ENCODE peak calls at places on chromosome 20, in seven cellular contexts. S, Q, F, N, H, K and V are unnamed samples. For H3K4me1, the result is how much of the 10 kb centered on the place peaks cover.

GRCh38 chr20:16601019-16601418 is 27.8 kb upstream of the KIF16B start:
- DNase-seq in F (no peak), H (no peak), S (no peak), N (peak), K (no peak), Q (no peak), V (no peak)

GRCh38 chr20:58407966-58408557 is 19.0 kb downstream of the VAPB start:
- DNase-seq in Q (peak), S (no peak), K (no peak), N (peak), F (no peak), H (no peak), V (peak)

GRCh38 chr20:37295595-37295994 is 6.1 kb downstream of the MANBAL start:
- DNase-seq in H (no peak), K (no peak), Q (no peak), S (peak), F (no peak), N (no peak), V (no peak)

GRCh38 chr20:33674294-33675126 is at the start of gene NECAB3:
- DNase-seq in H (peak), S (peak), K (peak), F (peak), N (peak), Q (peak), V (peak)

GRCh38 chr20:16528078-16528477 is 45.2 kb downstream of the KIF16B start:
- DNase-seq in S (peak), N (peak), F (no peak), K (peak), H (no peak), Q (no peak), V (peak)

GRCh38 chr20:19974621-19975435 is 42.3 kb upstream of the NAA20 start:
- DNase-seq in Q (no peak), S (peak), H (peak), F (peak), N (peak), K (peak), V (peak)

GRCh38 chr20:11492391-11492790 is 425.3 kb upstream of the BTBD3 start:
- DNase-seq in F (no peak), N (no peak), Q (no peak), K (no peak), S (no peak), H (no peak), V (no peak)

GRCh38 chr20:21151791-21152190 is 25.9 kb downstream of the KIZ start:
- DNase-seq in S (no peak), F (no peak), N (no peak), H (no peak), K (no peak), Q (no peak), V (no peak)

GRCh38 chr20:57501461-57502330 is 23.2 kb downstream of the CTCFL start:
- DNase-seq in N (peak), Q (no peak), S (peak), K (no peak), F (no peak), H (no peak), V (no peak)

GRCh38 chr20:54219751-54220426 is 12.0 kb downstream of the PFDN4 start:
- DNase-seq in Q (peak), S (peak), N (peak), K (no peak), H (no peak), F (no peak), V (no peak)

GRCh38 chr20:36096404-36096799 is 58.1 kb upstream of the EPB41L1 start:
- DNase-seq in Q (no peak), H (no peak), F (no peak), S (peak), K (no peak), N (peak), V (no peak)

GRCh38 chr20:17023811-17024210 is 203.0 kb upstream of the PCSK2 start:
- DNase-seq in H (peak), F (no peak), N (no peak), K (no peak), Q (no peak), S (peak), V (peak)

GRCh38 chr20:13009682-13010406 is 1.1 kb downstream of the SPTLC3 start:
- DNase-seq in F (no peak), Q (peak), K (peak), N (peak), S (peak), H (no peak), V (peak)

GRCh38 chr20:4189375-4189774 is 174.0 kb upstream of the RNF24 start:
- DNase-seq in H (no peak), N (no peak), S (no peak), Q (no peak), K (no peak), F (no peak), V (no peak)

GRCh38 chr20:15673206-15673605 is 900.0 kb downstream of the KIF16B start:
- DNase-seq in K (no peak), N (peak), S (peak), F (no peak), H (no peak), Q (no peak), V (no peak)

GRCh38 chr20:33811763-33812672 is 870 bp downstream of the CHMP4B start:
- DNase-seq in H (peak), N (peak), F (peak), K (peak), S (peak), Q (peak), V (peak)

GRCh38 chr20:55947701-55948100 is 57.6 kb downstream of the CBLN4 start:
- DNase-seq in K (no peak), F (no peak), N (no peak), Q (no peak), S (no peak), H (no peak), V (no peak)

GRCh38 chr20:2156666-2157624 is 55.3 kb downstream of the STK35 start:
- DNase-seq in H (no peak), Q (no peak), F (no peak), N (no peak), S (peak), K (no peak), V (no peak)

GRCh38 chr20:21048841-21049273 is 57.3 kb downstream of the LINC00237 start:
- DNase-seq in S (no peak), H (peak), N (peak), Q (peak), F (no peak), K (peak), V (no peak)

GRCh38 chr20:5621305-5621704 is 128.9 kb upstream of the SHLD1 start:
- DNase-seq in K (peak), S (peak), Q (no peak), F (peak), H (no peak), N (peak), V (peak)

GRCh38 chr20:39025883-39026282 is 63.7 kb downstream of the DHX35 start:
- DNase-seq in F (no peak), N (no peak), S (no peak), K (no peak), Q (no peak), H (no peak), V (no peak)

GRCh38 chr20:34946661-34947060 is 8.9 kb downstream of the GSS start:
- DNase-seq in H (no peak), S (peak), N (no peak), Q (no peak), K (no peak), F (no peak), V (no peak)

GRCh38 chr20:33947709-33948295 is 45.9 kb upstream of the RALY start:
- DNase-seq in S (peak), F (no peak), K (peak), N (peak), H (no peak), Q (peak), V (no peak)

GRCh38 chr20:48794360-48794759 is 33.4 kb downstream of the PREX1 start:
- DNase-seq in H (no peak), Q (no peak), S (no peak), F (no peak), K (no peak), N (no peak), V (no peak)

GRCh38 chr20:10157539-10157938 is 61.1 kb upstream of the SNAP25 start:
- DNase-seq in K (no peak), Q (no peak), N (no peak), F (no peak), S (no peak), H (no peak), V (no peak)
- H3K4me3 ChIP-seq in K (no peak), Q (no peak), N (no peak), F (no peak), S (no peak), H (no peak), V (no peak)

DNA sequence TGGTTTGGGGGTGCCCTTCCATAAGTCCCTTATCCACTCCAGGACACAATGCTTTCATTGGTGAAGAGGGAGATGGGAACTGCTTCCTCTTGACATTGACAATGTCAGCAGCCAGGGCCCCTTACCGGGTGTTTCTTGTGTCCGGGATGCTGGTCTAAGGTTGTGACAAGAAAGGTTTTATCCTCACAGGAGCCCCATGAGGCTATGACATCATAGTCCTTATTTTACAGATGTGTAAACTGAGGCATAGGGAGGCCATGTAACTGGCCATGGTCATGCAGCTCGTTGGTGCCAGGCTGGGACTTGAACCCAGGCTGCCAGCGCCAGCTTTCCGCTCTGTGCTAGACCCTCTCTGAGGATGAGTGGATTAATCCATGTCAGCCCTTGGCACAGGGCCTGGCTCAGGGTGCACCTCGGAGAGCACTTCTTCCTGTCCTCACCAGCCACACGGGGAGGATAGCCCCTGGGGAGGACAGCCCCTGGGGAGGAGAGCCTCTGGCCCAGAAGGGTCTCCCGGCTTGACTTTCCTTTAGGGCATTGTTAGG is 157.3 kb downstream of the SYCP2 start:
- DNase-seq in Q (no peak), K (no peak), S (no peak), H (no peak), F (no peak), N (no peak), V (no peak)
- H3K4me1 ChIP-seq in Q (under half), K (under half), S (under half), H (under half), F (under half), N (under half), V (under half)

GRCh38 chr20:44584103-44584690 is 1.8 kb downstream of the PKIG start:
- DNase-seq in N (no peak), Q (peak), H (no peak), K (no peak), F (no peak), S (no peak), V (no peak)

GRCh38 chr20:44586986-44587980 is 4.9 kb downstream of the PKIG start:
- DNase-seq in H (no peak), K (no peak), N (no peak), S (no peak), F (no peak), Q (peak), V (no peak)

GRCh38 chr20:44586289-44586911 is 4.0 kb downstream of the PKIG start:
- DNase-seq in F (no peak), N (no peak), H (no peak), Q (peak), K (no peak), S (no peak), V (no peak)

GRCh38 chr20:44583179-44583578 is 800 bp downstream of the PKIG start:
- DNase-seq in F (no peak), S (no peak), K (no peak), N (no peak), Q (no peak), H (no peak), V (no peak)

DNA sequence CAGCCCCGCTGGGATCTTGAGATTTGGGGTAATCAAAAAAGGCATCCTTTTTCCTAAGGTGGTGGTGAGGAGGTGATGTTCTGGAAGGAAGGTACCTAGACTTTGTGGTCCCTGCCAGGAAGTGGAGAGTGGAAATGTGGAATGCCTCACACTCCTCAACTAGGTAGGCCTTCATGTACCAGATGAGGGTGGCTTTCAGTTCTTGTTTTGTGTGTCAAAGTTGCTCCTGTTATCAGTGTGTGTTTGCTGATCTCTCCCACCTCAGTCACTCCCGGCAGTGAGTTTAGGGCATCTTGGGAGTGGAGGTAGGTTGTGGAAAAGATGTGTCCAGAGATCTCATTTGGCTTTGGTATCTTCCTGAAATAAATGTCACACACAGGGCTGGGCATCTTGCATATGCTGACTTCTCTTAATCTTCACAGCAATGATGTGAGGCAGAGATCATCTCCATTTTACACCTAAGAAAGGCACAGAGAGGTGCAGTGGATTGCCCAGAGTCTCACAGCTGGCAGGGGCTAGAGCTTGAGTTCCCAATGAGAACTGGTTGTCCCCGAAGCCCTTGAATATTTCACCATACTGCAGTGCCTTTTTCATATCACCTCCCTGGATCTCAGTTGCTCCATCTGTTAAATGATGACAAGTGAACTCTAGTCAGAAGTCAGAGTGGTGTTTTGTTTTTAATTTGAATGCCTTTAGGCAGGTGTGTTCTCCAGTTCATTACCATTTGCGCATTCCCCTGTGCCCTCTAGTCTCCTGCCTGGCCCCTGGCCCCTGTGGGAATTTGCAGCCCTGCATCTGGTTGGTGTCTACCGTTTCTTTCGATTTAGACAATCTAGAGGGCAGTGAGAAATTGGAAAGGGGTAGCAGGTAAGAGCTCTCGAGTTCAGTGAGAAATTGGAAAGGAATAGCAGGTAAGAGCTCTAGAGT is 2.9 kb downstream of the PKIG start:
- DNase-seq in S (no peak), K (no peak), H (no peak), N (no peak), F (no peak), Q (peak), V (no peak)
- H3K4me3 ChIP-seq in S (no peak), K (no peak), H (peak), N (no peak), F (peak), Q (peak), V (no peak)

DNA sequence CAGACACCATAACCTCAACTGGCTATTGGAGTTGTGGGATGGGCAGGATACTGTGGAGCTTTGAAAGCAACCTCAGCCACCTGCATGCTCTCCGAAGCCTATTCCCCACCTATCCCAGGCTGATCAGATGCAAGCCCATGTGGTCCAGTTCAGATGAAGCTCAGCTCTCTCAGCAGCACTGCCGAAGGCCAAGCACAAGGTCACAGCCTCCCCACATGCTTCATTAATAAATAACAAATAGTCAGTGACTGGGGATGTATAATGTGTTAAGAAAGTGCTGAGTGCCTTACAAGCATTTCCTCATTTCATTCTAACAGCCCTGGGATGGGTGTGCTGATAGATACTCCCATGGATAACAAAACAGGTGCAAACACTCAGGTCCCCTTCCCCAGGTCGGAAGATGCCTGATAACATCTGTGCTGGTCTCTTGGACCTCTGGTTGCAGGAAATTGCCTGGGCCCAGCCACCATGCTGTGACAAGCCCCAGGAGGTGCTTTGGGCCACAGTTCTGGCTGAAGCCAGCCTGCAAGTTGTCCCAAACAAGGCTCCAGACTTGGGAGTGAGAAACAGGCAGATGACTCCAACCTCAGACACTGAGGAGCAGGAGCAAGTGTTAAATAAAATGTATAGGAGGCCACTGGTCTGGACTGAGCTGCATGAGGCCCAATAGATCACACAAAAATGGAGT is 3.7 kb downstream of the ACSS1 start:
- DNase-seq in F (no peak), Q (no peak), K (peak), N (no peak), H (no peak), S (no peak), V (no peak)
- H3K4me1 ChIP-seq in F (half or more), Q (under half), K (under half), N (under half), H (half or more), S (under half), V (half or more)

GRCh38 chr20:32109392-32110172 is at the start of gene TM9SF4:
- DNase-seq in F (peak), H (peak), Q (peak), N (peak), S (peak), K (peak), V (peak)

GRCh38 chr20:32110173-32110704 is 725 bp downstream of the TM9SF4 start:
- DNase-seq in F (no peak), H (no peak), S (no peak), N (no peak), K (no peak), Q (no peak), V (no peak)

GRCh38 chr20:32110727-32111126 is 1.2 kb downstream of the TM9SF4 start:
- DNase-seq in F (no peak), N (no peak), K (no peak), Q (no peak), H (no peak), S (no peak), V (no peak)

GRCh38 chr20:32111287-32111686 is 1.8 kb downstream of the TM9SF4 start:
- DNase-seq in F (no peak), S (no peak), N (no peak), K (no peak), H (no peak), Q (no peak), V (no peak)

DNA sequence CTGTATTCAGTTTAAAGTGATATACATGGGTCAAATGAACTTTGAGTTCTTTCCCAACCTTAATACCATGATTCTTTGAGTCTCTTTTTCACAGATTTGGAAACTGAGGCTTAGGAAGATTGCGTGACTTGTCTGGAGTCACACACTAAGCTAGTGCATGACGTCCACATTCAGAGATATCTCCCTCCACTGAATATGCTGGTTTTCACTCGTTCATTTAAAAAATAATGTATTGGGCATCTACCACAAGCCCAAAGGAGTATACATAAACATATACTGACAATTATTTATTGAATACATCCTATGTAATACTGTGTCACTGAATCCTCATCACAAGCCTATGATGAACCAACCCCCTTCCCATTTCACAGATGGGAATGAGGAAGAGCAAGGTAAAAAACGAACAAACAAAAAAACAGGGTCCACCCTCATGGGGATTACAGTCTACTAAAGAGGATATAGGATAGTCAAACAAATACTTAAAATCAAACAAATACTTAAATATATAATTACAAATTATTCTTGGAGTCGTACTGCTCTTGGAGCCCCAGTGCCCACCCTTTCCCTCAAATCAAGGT is 611 bp upstream of the TM9SF4 start:
- DNase-seq in N (no peak), S (no peak), F (no peak), H (no peak), Q (no peak), K (no peak), V (no peak)
- H3K4me3 ChIP-seq in N (peak), S (no peak), F (peak), H (peak), Q (peak), K (no peak), V (no peak)

DNA sequence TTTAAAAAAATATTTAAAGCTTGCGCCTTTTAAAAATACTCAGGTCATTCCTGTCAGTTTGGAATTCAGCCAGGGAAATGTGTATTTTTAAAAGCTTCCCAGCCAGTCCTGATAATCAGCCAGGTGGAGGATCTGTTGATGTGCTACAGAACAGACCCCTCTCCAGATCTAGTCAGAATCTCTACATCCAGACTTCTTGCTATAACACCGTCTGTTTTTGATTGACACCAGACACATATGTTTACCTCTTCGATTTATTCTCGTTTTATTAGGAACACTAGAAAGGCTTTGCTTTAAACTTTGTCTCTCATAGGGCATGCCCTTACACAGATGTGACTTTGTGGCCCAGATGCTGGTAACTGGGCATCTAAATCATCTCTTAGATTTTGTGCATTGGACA is 11.7 kb downstream of the PARD6B start:
- DNase-seq in S (no peak), F (no peak), K (no peak), H (no peak), N (no peak), Q (no peak), V (no peak)
- H3K4me1 ChIP-seq in S (under half), F (under half), K (under half), H (under half), N (half or more), Q (under half), V (half or more)

DNA sequence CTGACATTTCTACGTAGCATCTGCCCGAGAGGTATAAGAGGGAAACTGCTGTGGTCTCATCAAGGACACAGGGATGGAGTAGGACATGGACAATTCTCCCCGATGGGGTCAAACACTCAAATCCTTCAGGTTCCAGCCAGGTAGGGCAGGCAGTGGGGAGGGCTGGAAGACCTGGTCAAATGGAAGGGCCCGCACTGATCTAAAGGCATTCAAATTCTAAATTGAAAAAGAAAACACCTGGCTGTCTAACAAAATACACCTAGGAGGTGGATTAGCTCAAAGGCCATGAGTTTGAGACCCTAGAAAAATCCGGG is 8.2 kb downstream of the DUSP15 start:
- DNase-seq in S (no peak), Q (no peak), N (no peak), K (no peak), F (no peak), H (no peak), V (no peak)
- H3K4me3 ChIP-seq in S (no peak), Q (peak), N (no peak), K (no peak), F (no peak), H (no peak), V (no peak)